ENCODE peak calls at places on chromosome 21, in six cellular contexts. K is A549, N is HCT116, E is WTC11, X is SK-N-SH, P is endothelial cell of umbilical vein. J is an unnamed sample.

GRCh38 chr21:38380391-38381137 is 117.7 kb downstream of the ERG start:
- DNase-seq in K (peak), N (no peak), E (no peak), X (peak), P (peak), J (peak)

GRCh38 chr21:15660424-15660805 is 69.4 kb upstream of the USP25 start:
- DNase-seq in K (no peak), N (no peak), E (no peak), X (no peak), P (no peak), J (no peak)

GRCh38 chr21:39238275-39238674 is 55.0 kb upstream of the PSMG1 start:
- DNase-seq in K (no peak), N (no peak), E (no peak), X (no peak), P (no peak), J (no peak)

GRCh38 chr21:41851090-41851790 is 27.9 kb downstream of the PRDM15 start:
- DNase-seq in K (no peak), N (no peak), E (no peak), X (no peak), P (no peak), J (no peak)

GRCh38 chr21:39867198-39867650 is at the start of gene PCP4:
- DNase-seq in K (peak), N (peak), E (peak), X (peak), P (no peak), J (peak)

GRCh38 chr21:38352536-38353219 is 95.9 kb downstream of the KCNJ15 start:
- DNase-seq in K (peak), N (peak), E (peak), X (peak), P (peak), J (peak)

GRCh38 chr21:32545948-32546441 is 39.3 kb downstream of the TCP10L start:
- DNase-seq in K (no peak), N (no peak), E (no peak), X (no peak), P (peak), J (no peak)

GRCh38 chr21:38626311-38626710 is 128.0 kb upstream of the ERG start:
- DNase-seq in K (no peak), N (no peak), E (no peak), X (no peak), P (no peak), J (no peak)

GRCh38 chr21:21029159-21029558 is 30.9 kb downstream of the NCAM2 start:
- DNase-seq in K (no peak), N (no peak), E (no peak), X (no peak), P (no peak), J (peak)

GRCh38 chr21:36250423-36251075 is 69.4 kb upstream of the MORC3 start:
- DNase-seq in K (no peak), N (no peak), E (peak), X (no peak), P (no peak), J (no peak)

GRCh38 chr21:25360593-25360992 is 246.7 kb downstream of the MRPL39 start:
- DNase-seq in K (no peak), N (no peak), E (no peak), X (no peak), P (no peak), J (peak)

GRCh38 chr21:22189278-22189677 is 1191.1 kb downstream of the NCAM2 start:
- DNase-seq in K (no peak), N (no peak), E (no peak), X (no peak), P (no peak), J (no peak)

GRCh38 chr21:37073417-37074194 is 552 bp downstream of the TTC3 start:
- DNase-seq in K (peak), N (no peak), E (no peak), X (peak), P (peak), J (peak)

GRCh38 chr21:37509802-37510393 is 143.3 kb downstream of the DYRK1A start:
- DNase-seq in K (no peak), N (no peak), E (no peak), X (peak), P (no peak), J (no peak)

GRCh38 chr21:31248598-31248997 is 95.5 kb downstream of the TIAM1 start:
- DNase-seq in K (peak), N (no peak), E (no peak), X (no peak), P (no peak), J (no peak)

GRCh38 chr21:20313013-20313412 is 685.2 kb upstream of the NCAM2 start:
- DNase-seq in K (no peak), N (no peak), E (no peak), X (no peak), P (no peak), J (no peak)

DNA sequence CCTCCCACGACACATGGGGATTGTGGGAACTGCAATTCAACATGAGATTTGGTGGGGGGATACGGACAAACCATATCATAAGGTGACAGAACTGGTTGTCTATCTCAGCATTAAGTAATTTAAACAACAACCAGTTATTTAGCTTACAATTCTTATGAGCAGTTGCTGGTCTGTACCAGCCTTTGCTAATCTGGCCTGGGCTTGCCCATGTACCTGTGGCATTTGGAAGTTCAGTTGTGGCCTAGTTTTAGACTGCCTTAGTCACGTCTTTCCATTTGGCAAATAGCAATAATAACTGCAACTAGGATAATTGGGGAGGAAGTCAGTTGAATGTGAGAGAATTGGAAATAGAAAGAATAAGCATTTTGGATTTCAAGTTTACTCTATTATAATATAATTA is 441.8 kb upstream of the CXADR start:
- DNase-seq in K (no peak), N (no peak), E (no peak), X (no peak), P (no peak), J (no peak)
- TF ChIP-seq MAX in K (no peak), N (no peak), E (no peak), X (no peak), P (no peak), J (no peak)

DNA sequence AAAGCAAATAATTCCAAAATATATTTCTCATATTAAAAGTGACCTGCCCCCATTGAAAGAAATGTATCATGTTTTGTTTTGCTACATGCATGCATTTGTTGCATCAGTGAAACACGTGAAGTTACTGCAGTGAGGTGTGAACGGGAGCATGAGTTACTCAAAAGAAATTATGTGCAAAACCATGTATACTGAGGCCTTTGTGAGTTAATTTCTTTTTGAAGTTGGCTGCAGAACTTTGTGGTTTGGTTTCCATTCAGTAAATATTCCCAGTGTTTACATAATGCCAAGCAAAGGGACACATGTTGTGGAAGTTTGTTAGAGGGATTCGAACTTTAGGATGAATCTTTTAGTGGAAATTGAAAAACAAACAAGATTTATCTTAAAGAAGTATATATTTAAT is 619.4 kb upstream of the ADAMTS5 start:
- DNase-seq in K (no peak), N (no peak), E (no peak), X (no peak), P (no peak), J (no peak)
- TF ChIP-seq MAX in K (no peak), N (no peak), E (no peak), X (no peak), P (no peak), J (no peak)

DNA sequence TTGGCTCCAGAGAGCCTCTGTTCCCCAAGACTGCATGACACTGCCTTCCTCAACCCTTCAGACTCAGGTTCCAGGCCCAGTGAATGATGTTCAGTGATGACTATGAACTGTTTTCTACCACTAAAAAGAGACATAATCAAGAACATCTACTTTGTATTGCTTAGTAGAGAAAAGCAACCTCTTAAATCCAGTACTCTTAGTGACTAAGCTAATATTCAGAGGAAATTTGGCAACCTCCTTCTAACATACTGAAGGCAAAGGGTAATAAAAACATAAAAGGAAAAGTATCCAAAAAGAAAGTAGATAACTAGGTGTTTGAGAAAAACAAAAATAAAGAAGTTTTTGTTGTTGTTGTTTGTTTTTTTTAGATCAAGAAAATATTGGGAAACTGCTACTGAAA is 153.3 kb upstream of the RUNX1 start:
- DNase-seq in K (no peak), N (no peak), E (no peak), X (no peak), P (peak), J (no peak)
- TF ChIP-seq MAX in K (no peak), N (no peak), E (no peak), X (no peak), P (no peak), J (no peak)

GRCh38 chr21:45985471-45986315 is 4.1 kb downstream of the COL6A1 start:
- DNase-seq in K (no peak), N (no peak), E (peak), X (no peak), P (no peak), J (no peak)
- TF ChIP-seq MAX in K (no peak), N (no peak), E (no peak), X (no peak), P (no peak), J (no peak)

DNA sequence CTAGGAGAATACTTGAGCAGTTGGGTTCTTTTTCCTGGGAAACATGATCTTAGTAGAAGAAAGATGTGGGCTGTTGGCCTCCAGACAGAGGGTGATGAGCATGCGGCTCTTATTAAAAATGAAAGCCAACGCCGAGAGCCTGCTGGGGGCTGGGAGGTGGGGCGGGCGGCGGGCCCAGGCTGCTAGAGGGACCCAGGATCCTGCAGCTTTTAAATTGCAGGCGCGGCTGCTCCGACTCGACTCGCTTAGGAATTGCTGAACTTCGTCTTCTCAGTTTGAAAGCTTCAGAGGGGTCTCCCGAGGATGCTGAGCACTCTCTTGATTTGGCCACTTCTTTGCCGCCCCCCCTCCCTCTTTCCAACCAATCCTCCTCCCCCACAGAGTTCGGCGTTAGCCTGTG is 1.2 kb downstream of the AGPAT3 start:
- DNase-seq in K (no peak), N (no peak), E (no peak), X (peak), P (no peak), J (peak)
- TF ChIP-seq MAX in K (no peak), N (no peak), E (no peak), X (peak), P (no peak), J (no peak)

J was measured in NB4.